ENCODE peak calls at places on chromosome 14, in ten cellular contexts. One of them, this sample, is unnamed.

GRCh38 chr14:21071225-21072041 is 1.3 kb downstream of the ARHGEF40 start:
- DNase-seq in GM23338: peak
- DNase-seq in spleen: peak
- DNase-seq in AG04449: no peak
- DNase-seq in kidney epithelial cell: no peak
- DNase-seq in HT-29: no peak
- DNase-seq in BJ: peak
- DNase-seq in activated naive CD8-positive, alpha-beta T cell treated with anti-CD3 and anti-CD28 coated beads, Interleukin-2, amount 50 U/mL, for 24 hours: peak
- DNase-seq in fibroblast of pulmonary artery: peak
- DNase-seq in NAMALWA: peak
- DNase-seq in this sample: peak

GRCh38 chr14:75022655-75023054 is 19.9 kb downstream of the EIF2B2 start:
- DNase-seq in spleen: no peak
- DNase-seq in BJ: no peak
- DNase-seq in NAMALWA: peak
- DNase-seq in HT-29: peak
- DNase-seq in AG04449: no peak
- DNase-seq in activated naive CD8-positive, alpha-beta T cell treated with anti-CD3 and anti-CD28 coated beads, Interleukin-2, amount 50 U/mL, for 24 hours: no peak
- DNase-seq in fibroblast of pulmonary artery: peak
- DNase-seq in kidney epithelial cell: no peak
- DNase-seq in GM23338: peak
- DNase-seq in this sample: no peak

GRCh38 chr14:73105727-73106126 is 30.6 kb upstream of the PSEN1 start:
- DNase-seq in kidney epithelial cell: no peak
- DNase-seq in HT-29: no peak
- DNase-seq in GM23338: no peak
- DNase-seq in NAMALWA: no peak
- DNase-seq in BJ: no peak
- DNase-seq in spleen: no peak
- DNase-seq in fibroblast of pulmonary artery: no peak
- DNase-seq in activated naive CD8-positive, alpha-beta T cell treated with anti-CD3 and anti-CD28 coated beads, Interleukin-2, amount 50 U/mL, for 24 hours: no peak
- DNase-seq in AG04449: no peak
- DNase-seq in this sample: no peak

GRCh38 chr14:103164006-103164405 is 40.7 kb downstream of the TNFAIP2 start:
- DNase-seq in NAMALWA: no peak
- DNase-seq in BJ: no peak
- DNase-seq in GM23338: no peak
- DNase-seq in AG04449: no peak
- DNase-seq in spleen: no peak
- DNase-seq in activated naive CD8-positive, alpha-beta T cell treated with anti-CD3 and anti-CD28 coated beads, Interleukin-2, amount 50 U/mL, for 24 hours: no peak
- DNase-seq in HT-29: no peak
- DNase-seq in kidney epithelial cell: no peak
- DNase-seq in fibroblast of pulmonary artery: no peak
- DNase-seq in this sample: no peak

GRCh38 chr14:65849558-65849957 is 437.0 kb downstream of the FUT8 start:
- DNase-seq in kidney epithelial cell: no peak
- DNase-seq in fibroblast of pulmonary artery: no peak
- DNase-seq in activated naive CD8-positive, alpha-beta T cell treated with anti-CD3 and anti-CD28 coated beads, Interleukin-2, amount 50 U/mL, for 24 hours: no peak
- DNase-seq in GM23338: no peak
- DNase-seq in NAMALWA: no peak
- DNase-seq in spleen: no peak
- DNase-seq in HT-29: no peak
- DNase-seq in BJ: no peak
- DNase-seq in AG04449: no peak
- DNase-seq in this sample: peak

GRCh38 chr14:68395585-68395984 is 397.3 kb downstream of the ZFP36L1 start:
- DNase-seq in HT-29: no peak
- DNase-seq in kidney epithelial cell: no peak
- DNase-seq in spleen: no peak
- DNase-seq in BJ: peak
- DNase-seq in AG04449: no peak
- DNase-seq in GM23338: no peak
- DNase-seq in NAMALWA: no peak
- DNase-seq in fibroblast of pulmonary artery: peak
- DNase-seq in activated naive CD8-positive, alpha-beta T cell treated with anti-CD3 and anti-CD28 coated beads, Interleukin-2, amount 50 U/mL, for 24 hours: no peak
- DNase-seq in this sample: no peak

GRCh38 chr14:94043111-94043755 is 17.1 kb downstream of the OTUB2 start:
- DNase-seq in AG04449: no peak
- DNase-seq in GM23338: no peak
- DNase-seq in BJ: no peak
- DNase-seq in fibroblast of pulmonary artery: peak
- DNase-seq in HT-29: no peak
- DNase-seq in activated naive CD8-positive, alpha-beta T cell treated with anti-CD3 and anti-CD28 coated beads, Interleukin-2, amount 50 U/mL, for 24 hours: no peak
- DNase-seq in spleen: peak
- DNase-seq in NAMALWA: no peak
- DNase-seq in kidney epithelial cell: no peak
- DNase-seq in this sample: no peak

GRCh38 chr14:90276627-90277367 is 20.4 kb downstream of the PSMC1 start:
- DNase-seq in BJ: no peak
- DNase-seq in AG04449: no peak
- DNase-seq in kidney epithelial cell: no peak
- DNase-seq in spleen: no peak
- DNase-seq in activated naive CD8-positive, alpha-beta T cell treated with anti-CD3 and anti-CD28 coated beads, Interleukin-2, amount 50 U/mL, for 24 hours: no peak
- DNase-seq in fibroblast of pulmonary artery: no peak
- DNase-seq in NAMALWA: no peak
- DNase-seq in GM23338: peak
- DNase-seq in HT-29: no peak
- DNase-seq in this sample: no peak

GRCh38 chr14:63508033-63508432 is 35.1 kb downstream of the PPP2R5E start:
- DNase-seq in activated naive CD8-positive, alpha-beta T cell treated with anti-CD3 and anti-CD28 coated beads, Interleukin-2, amount 50 U/mL, for 24 hours: no peak
- DNase-seq in NAMALWA: no peak
- DNase-seq in HT-29: peak
- DNase-seq in kidney epithelial cell: no peak
- DNase-seq in fibroblast of pulmonary artery: no peak
- DNase-seq in spleen: no peak
- DNase-seq in GM23338: peak
- DNase-seq in BJ: no peak
- DNase-seq in AG04449: no peak
- DNase-seq in this sample: no peak

GRCh38 chr14:99519347-99519881 is 38.2 kb downstream of the CCNK start:
- DNase-seq in GM23338: no peak
- DNase-seq in AG04449: no peak
- DNase-seq in NAMALWA: no peak
- DNase-seq in kidney epithelial cell: no peak
- DNase-seq in activated naive CD8-positive, alpha-beta T cell treated with anti-CD3 and anti-CD28 coated beads, Interleukin-2, amount 50 U/mL, for 24 hours: no peak
- DNase-seq in spleen: no peak
- DNase-seq in HT-29: no peak
- DNase-seq in BJ: no peak
- DNase-seq in fibroblast of pulmonary artery: no peak
- DNase-seq in this sample: no peak

GRCh38 chr14:101849125-101849524 is 87.6 kb downstream of the PPP2R5C start:
- DNase-seq in activated naive CD8-positive, alpha-beta T cell treated with anti-CD3 and anti-CD28 coated beads, Interleukin-2, amount 50 U/mL, for 24 hours: no peak
- DNase-seq in kidney epithelial cell: no peak
- DNase-seq in AG04449: no peak
- DNase-seq in spleen: no peak
- DNase-seq in GM23338: no peak
- DNase-seq in NAMALWA: peak
- DNase-seq in fibroblast of pulmonary artery: no peak
- DNase-seq in BJ: no peak
- DNase-seq in HT-29: no peak
- DNase-seq in this sample: no peak

GRCh38 chr14:99393059-99393655 is 87.5 kb downstream of the SETD3 start:
- DNase-seq in GM23338: peak
- DNase-seq in kidney epithelial cell: no peak
- DNase-seq in activated naive CD8-positive, alpha-beta T cell treated with anti-CD3 and anti-CD28 coated beads, Interleukin-2, amount 50 U/mL, for 24 hours: peak
- DNase-seq in BJ: no peak
- DNase-seq in NAMALWA: peak
- DNase-seq in spleen: no peak
- DNase-seq in HT-29: peak
- DNase-seq in AG04449: no peak
- DNase-seq in fibroblast of pulmonary artery: peak
- DNase-seq in this sample: no peak

GRCh38 chr14:87813211-87813610 is 179.8 kb downstream of the GALC start:
- DNase-seq in BJ: no peak
- DNase-seq in NAMALWA: no peak
- DNase-seq in HT-29: no peak
- DNase-seq in GM23338: no peak
- DNase-seq in kidney epithelial cell: no peak
- DNase-seq in AG04449: no peak
- DNase-seq in fibroblast of pulmonary artery: no peak
- DNase-seq in spleen: no peak
- DNase-seq in activated naive CD8-positive, alpha-beta T cell treated with anti-CD3 and anti-CD28 coated beads, Interleukin-2, amount 50 U/mL, for 24 hours: no peak
- DNase-seq in this sample: no peak

GRCh38 chr14:66043921-66044320 is 442.2 kb upstream of the CCDC196 start:
- DNase-seq in AG04449: no peak
- DNase-seq in spleen: no peak
- DNase-seq in kidney epithelial cell: no peak
- DNase-seq in fibroblast of pulmonary artery: peak
- DNase-seq in activated naive CD8-positive, alpha-beta T cell treated with anti-CD3 and anti-CD28 coated beads, Interleukin-2, amount 50 U/mL, for 24 hours: no peak
- DNase-seq in GM23338: no peak
- DNase-seq in NAMALWA: no peak
- DNase-seq in BJ: no peak
- DNase-seq in HT-29: no peak
- DNase-seq in this sample: no peak

GRCh38 chr14:31127690-31128089 is 79.9 kb downstream of the HECTD1 start:
- DNase-seq in HT-29: peak
- DNase-seq in activated naive CD8-positive, alpha-beta T cell treated with anti-CD3 and anti-CD28 coated beads, Interleukin-2, amount 50 U/mL, for 24 hours: no peak
- DNase-seq in fibroblast of pulmonary artery: peak
- DNase-seq in NAMALWA: no peak
- DNase-seq in GM23338: no peak
- DNase-seq in AG04449: no peak
- DNase-seq in BJ: no peak
- DNase-seq in spleen: no peak
- DNase-seq in kidney epithelial cell: peak
- DNase-seq in this sample: no peak

GRCh38 chr14:104650981-104651875 is 38.2 kb upstream of the INF2 start:
- DNase-seq in activated naive CD8-positive, alpha-beta T cell treated with anti-CD3 and anti-CD28 coated beads, Interleukin-2, amount 50 U/mL, for 24 hours: no peak
- DNase-seq in HT-29: no peak
- DNase-seq in spleen: no peak
- DNase-seq in AG04449: no peak
- DNase-seq in BJ: no peak
- DNase-seq in kidney epithelial cell: no peak
- DNase-seq in NAMALWA: no peak
- DNase-seq in fibroblast of pulmonary artery: no peak
- DNase-seq in GM23338: no peak
- DNase-seq in this sample: no peak

GRCh38 chr14:22333408-22334274 is 255.4 kb downstream of the DAD1 start:
- DNase-seq in HT-29: peak
- DNase-seq in spleen: no peak
- DNase-seq in NAMALWA: no peak
- DNase-seq in AG04449: no peak
- DNase-seq in fibroblast of pulmonary artery: peak
- DNase-seq in activated naive CD8-positive, alpha-beta T cell treated with anti-CD3 and anti-CD28 coated beads, Interleukin-2, amount 50 U/mL, for 24 hours: no peak
- DNase-seq in GM23338: peak
- DNase-seq in kidney epithelial cell: peak
- DNase-seq in BJ: peak
- DNase-seq in this sample: peak

GRCh38 chr14:103519837-103520212 is 2.8 kb downstream of the CKB start:
- DNase-seq in GM23338: no peak
- DNase-seq in fibroblast of pulmonary artery: no peak
- DNase-seq in HT-29: no peak
- DNase-seq in kidney epithelial cell: no peak
- DNase-seq in spleen: peak
- DNase-seq in activated naive CD8-positive, alpha-beta T cell treated with anti-CD3 and anti-CD28 coated beads, Interleukin-2, amount 50 U/mL, for 24 hours: no peak
- DNase-seq in BJ: no peak
- DNase-seq in NAMALWA: no peak
- DNase-seq in AG04449: no peak
- DNase-seq in this sample: no peak

GRCh38 chr14:99273025-99273723 is 1.2 kb upstream of the BCL11B start:
- DNase-seq in fibroblast of pulmonary artery: no peak
- DNase-seq in activated naive CD8-positive, alpha-beta T cell treated with anti-CD3 and anti-CD28 coated beads, Interleukin-2, amount 50 U/mL, for 24 hours: peak
- DNase-seq in spleen: no peak
- DNase-seq in NAMALWA: no peak
- DNase-seq in BJ: no peak
- DNase-seq in GM23338: peak
- DNase-seq in HT-29: peak
- DNase-seq in AG04449: no peak
- DNase-seq in kidney epithelial cell: no peak
- DNase-seq in this sample: no peak

GRCh38 chr14:66114071-66114470 is 372.1 kb upstream of the CCDC196 start:
- DNase-seq in fibroblast of pulmonary artery: no peak
- DNase-seq in activated naive CD8-positive, alpha-beta T cell treated with anti-CD3 and anti-CD28 coated beads, Interleukin-2, amount 50 U/mL, for 24 hours: no peak
- DNase-seq in spleen: no peak
- DNase-seq in GM23338: peak
- DNase-seq in HT-29: no peak
- DNase-seq in AG04449: no peak
- DNase-seq in kidney epithelial cell: no peak
- DNase-seq in NAMALWA: no peak
- DNase-seq in BJ: no peak
- DNase-seq in this sample: no peak

GRCh38 chr14:53778263-53778662 is 178.4 kb downstream of the BMP4 start:
- DNase-seq in NAMALWA: no peak
- DNase-seq in spleen: no peak
- DNase-seq in HT-29: no peak
- DNase-seq in GM23338: no peak
- DNase-seq in kidney epithelial cell: no peak
- DNase-seq in fibroblast of pulmonary artery: no peak
- DNase-seq in AG04449: no peak
- DNase-seq in BJ: no peak
- DNase-seq in activated naive CD8-positive, alpha-beta T cell treated with anti-CD3 and anti-CD28 coated beads, Interleukin-2, amount 50 U/mL, for 24 hours: no peak
- DNase-seq in this sample: no peak

GRCh38 chr14:68862954-68863594 is 70.2 kb upstream of the ZFP36L1 start:
- DNase-seq in AG04449: peak
- DNase-seq in kidney epithelial cell: peak
- DNase-seq in fibroblast of pulmonary artery: peak
- DNase-seq in activated naive CD8-positive, alpha-beta T cell treated with anti-CD3 and anti-CD28 coated beads, Interleukin-2, amount 50 U/mL, for 24 hours: peak
- DNase-seq in NAMALWA: peak
- DNase-seq in GM23338: peak
- DNase-seq in HT-29: peak
- DNase-seq in BJ: no peak
- DNase-seq in spleen: peak
- DNase-seq in this sample: peak

GRCh38 chr14:58138065-58138718 is 13.8 kb downstream of the ARMH4 start:
- DNase-seq in HT-29: no peak
- DNase-seq in GM23338: no peak
- DNase-seq in kidney epithelial cell: no peak
- DNase-seq in fibroblast of pulmonary artery: no peak
- DNase-seq in activated naive CD8-positive, alpha-beta T cell treated with anti-CD3 and anti-CD28 coated beads, Interleukin-2, amount 50 U/mL, for 24 hours: no peak
- DNase-seq in BJ: no peak
- DNase-seq in AG04449: no peak
- DNase-seq in spleen: no peak
- DNase-seq in NAMALWA: no peak
- DNase-seq in this sample: no peak

GRCh38 chr14:54877015-54877702 is 25.5 kb downstream of the GCH1 start:
- DNase-seq in HT-29: no peak
- DNase-seq in spleen: no peak
- DNase-seq in NAMALWA: no peak
- DNase-seq in activated naive CD8-positive, alpha-beta T cell treated with anti-CD3 and anti-CD28 coated beads, Interleukin-2, amount 50 U/mL, for 24 hours: no peak
- DNase-seq in GM23338: no peak
- DNase-seq in kidney epithelial cell: no peak
- DNase-seq in AG04449: no peak
- DNase-seq in fibroblast of pulmonary artery: peak
- DNase-seq in BJ: no peak
- DNase-seq in this sample: no peak

GRCh38 chr14:26163761-26164160 is 434.1 kb downstream of the NOVA1 start:
- DNase-seq in GM23338: peak
- DNase-seq in kidney epithelial cell: no peak
- DNase-seq in spleen: no peak
- DNase-seq in activated naive CD8-positive, alpha-beta T cell treated with anti-CD3 and anti-CD28 coated beads, Interleukin-2, amount 50 U/mL, for 24 hours: no peak
- DNase-seq in fibroblast of pulmonary artery: peak
- DNase-seq in HT-29: peak
- DNase-seq in NAMALWA: peak
- DNase-seq in AG04449: no peak
- DNase-seq in BJ: no peak
- DNase-seq in this sample: peak

GRCh38 chr14:53367631-53368030 is 214.5 kb upstream of the DDHD1 start:
- DNase-seq in BJ: no peak
- DNase-seq in NAMALWA: no peak
- DNase-seq in kidney epithelial cell: no peak
- DNase-seq in fibroblast of pulmonary artery: peak
- DNase-seq in activated naive CD8-positive, alpha-beta T cell treated with anti-CD3 and anti-CD28 coated beads, Interleukin-2, amount 50 U/mL, for 24 hours: no peak
- DNase-seq in GM23338: no peak
- DNase-seq in HT-29: no peak
- DNase-seq in spleen: no peak
- DNase-seq in AG04449: no peak
- DNase-seq in this sample: no peak

GRCh38 chr14:100592461-100592871 is 5.2 kb upstream of the BEGAIN start:
- DNase-seq in activated naive CD8-positive, alpha-beta T cell treated with anti-CD3 and anti-CD28 coated beads, Interleukin-2, amount 50 U/mL, for 24 hours: no peak
- DNase-seq in kidney epithelial cell: no peak
- DNase-seq in fibroblast of pulmonary artery: no peak
- DNase-seq in AG04449: no peak
- DNase-seq in GM23338: no peak
- DNase-seq in NAMALWA: no peak
- DNase-seq in BJ: no peak
- DNase-seq in HT-29: no peak
- DNase-seq in spleen: peak
- DNase-seq in this sample: no peak

GRCh38 chr14:101535232-101535631 is 26.1 kb upstream of the DIO3 start:
- DNase-seq in GM23338: no peak
- DNase-seq in fibroblast of pulmonary artery: no peak
- DNase-seq in spleen: no peak
- DNase-seq in AG04449: no peak
- DNase-seq in kidney epithelial cell: no peak
- DNase-seq in HT-29: no peak
- DNase-seq in activated naive CD8-positive, alpha-beta T cell treated with anti-CD3 and anti-CD28 coated beads, Interleukin-2, amount 50 U/mL, for 24 hours: no peak
- DNase-seq in BJ: no peak
- DNase-seq in NAMALWA: peak
- DNase-seq in this sample: no peak

This sample was measured in NCI-H1417 treated with DMSO at 0.1 percent for 48 hours.